ENCODE peak calls at places on chromosomes 13 and 19, in seven cellular contexts. One of them, this sample, is unnamed.

GRCh38 chr19:40530091-40530901 is 46.4 kb upstream of the SHKBP1 start:
- DNase-seq in cardiac fibroblast: no peak
- DNase-seq in cardiac muscle cell: peak; percentile 82
- DNase-seq in H9: peak; percentile 63
- DNase-seq in fibroblast of mammary gland: no peak
- DNase-seq in stomach: no peak
- DNase-seq in body of pancreas: no peak
- DNase-seq in this sample: no peak

GRCh38 chr13:67048793-67049150 is 181.4 kb downstream of the PCDH9 start:
- DNase-seq in cardiac muscle cell: no peak
- DNase-seq in fibroblast of mammary gland: peak; percentile 70
- DNase-seq in body of pancreas: no peak
- DNase-seq in stomach: no peak
- DNase-seq in cardiac fibroblast: peak; percentile 85
- DNase-seq in H9: no peak
- DNase-seq in this sample: no peak

GRCh38 chr19:4709440-4710280 is 14.0 kb downstream of the DPP9 start:
- DNase-seq in stomach: peak; percentile 81
- DNase-seq in cardiac muscle cell: no peak
- DNase-seq in cardiac fibroblast: no peak
- DNase-seq in body of pancreas: peak; percentile 85
- DNase-seq in H9: no peak
- DNase-seq in fibroblast of mammary gland: peak; percentile 39
- DNase-seq in this sample: no peak

GRCh38 chr13:67094952-67095351 is 135.2 kb downstream of the PCDH9 start:
- DNase-seq in cardiac fibroblast: peak; percentile 33
- DNase-seq in H9: no peak
- DNase-seq in cardiac muscle cell: no peak
- DNase-seq in stomach: no peak
- DNase-seq in fibroblast of mammary gland: no peak
- DNase-seq in body of pancreas: no peak
- DNase-seq in this sample: no peak

GRCh38 chr19:17108453-17108784 is 32.8 kb downstream of the MYO9B start:
- DNase-seq in cardiac fibroblast: no peak
- DNase-seq in body of pancreas: no peak
- DNase-seq in fibroblast of mammary gland: no peak
- DNase-seq in cardiac muscle cell: no peak
- DNase-seq in H9: no peak
- DNase-seq in stomach: no peak
- DNase-seq in this sample: no peak

GRCh38 chr13:104422668-104423067 is 1356.5 kb upstream of the SLC10A2 start:
- DNase-seq in cardiac fibroblast: no peak
- DNase-seq in cardiac muscle cell: no peak
- DNase-seq in H9: no peak
- DNase-seq in fibroblast of mammary gland: no peak
- DNase-seq in body of pancreas: no peak
- DNase-seq in stomach: no peak
- DNase-seq in this sample: no peak

GRCh38 chr19:47405854-47406417 is 13.4 kb downstream of the MEIS3 start:
- DNase-seq in cardiac muscle cell: no peak
- DNase-seq in fibroblast of mammary gland: no peak
- DNase-seq in body of pancreas: no peak
- DNase-seq in stomach: no peak
- DNase-seq in cardiac fibroblast: no peak
- DNase-seq in H9: no peak
- DNase-seq in this sample: no peak

GRCh38 chr13:37059848-37060192 is 332 bp upstream of the SUPT20H start:
- DNase-seq in H9: no peak
- DNase-seq in stomach: no peak
- DNase-seq in body of pancreas: no peak
- DNase-seq in cardiac fibroblast: no peak
- DNase-seq in cardiac muscle cell: no peak
- DNase-seq in fibroblast of mammary gland: no peak
- DNase-seq in this sample: no peak

GRCh38 chr13:110156186-110157065 is 150.5 kb downstream of the COL4A1 start:
- DNase-seq in stomach: no peak
- DNase-seq in cardiac muscle cell: no peak
- DNase-seq in cardiac fibroblast: peak; percentile 34
- DNase-seq in H9: no peak
- DNase-seq in body of pancreas: no peak
- DNase-seq in fibroblast of mammary gland: peak; percentile 4
- DNase-seq in this sample: no peak

GRCh38 chr19:45791744-45792481 is 732 bp downstream of the DMWD start:
- DNase-seq in stomach: no peak
- DNase-seq in fibroblast of mammary gland: no peak
- DNase-seq in cardiac muscle cell: no peak
- DNase-seq in body of pancreas: no peak
- DNase-seq in H9: no peak
- DNase-seq in cardiac fibroblast: no peak
- DNase-seq in this sample: no peak

GRCh38 chr13:111204438-111205177 is 89.5 kb downstream of the ARHGEF7 start:
- DNase-seq in stomach: no peak
- DNase-seq in fibroblast of mammary gland: peak; percentile 80
- DNase-seq in cardiac fibroblast: peak; percentile 84
- DNase-seq in cardiac muscle cell: no peak
- DNase-seq in body of pancreas: peak; percentile 55
- DNase-seq in H9: peak; percentile 64
- DNase-seq in this sample: no peak

GRCh38 chr13:77891041-77891440 is 27.6 kb downstream of the EDNRB start:
- DNase-seq in cardiac muscle cell: no peak
- DNase-seq in cardiac fibroblast: no peak
- DNase-seq in fibroblast of mammary gland: no peak
- DNase-seq in stomach: no peak
- DNase-seq in body of pancreas: no peak
- DNase-seq in H9: no peak
- DNase-seq in this sample: no peak

GRCh38 chr13:30042891-30043630 is 192.6 kb upstream of the UBL3 start:
- DNase-seq in cardiac fibroblast: no peak
- DNase-seq in H9: no peak
- DNase-seq in fibroblast of mammary gland: no peak
- DNase-seq in stomach: no peak
- DNase-seq in cardiac muscle cell: no peak
- DNase-seq in body of pancreas: no peak
- DNase-seq in this sample: no peak

GRCh38 chr19:10516671-10517286 is 468 bp downstream of the S1PR5 start:
- DNase-seq in cardiac fibroblast: no peak
- DNase-seq in fibroblast of mammary gland: no peak
- DNase-seq in cardiac muscle cell: no peak
- DNase-seq in body of pancreas: peak; percentile 27
- DNase-seq in stomach: no peak
- DNase-seq in H9: no peak
- DNase-seq in this sample: no peak

GRCh38 chr13:20136781-20137703 is 23.8 kb downstream of the GJA3 start:
- DNase-seq in cardiac fibroblast: no peak
- DNase-seq in fibroblast of mammary gland: peak; percentile 19
- DNase-seq in body of pancreas: peak; percentile 60
- DNase-seq in stomach: peak; percentile 59
- DNase-seq in cardiac muscle cell: no peak
- DNase-seq in H9: peak; percentile 78
- DNase-seq in this sample: no peak
- TF ChIP-seq CTCF in cardiac fibroblast: peak; percentile 40
- TF ChIP-seq CTCF in fibroblast of mammary gland: peak; percentile 45
- TF ChIP-seq CTCF in body of pancreas: peak; percentile 28
- TF ChIP-seq CTCF in stomach: no peak
- TF ChIP-seq CTCF in cardiac muscle cell: peak; percentile 51
- TF ChIP-seq CTCF in H9: peak; percentile 70
- TF ChIP-seq CTCF in this sample: peak; percentile 26

DNA sequence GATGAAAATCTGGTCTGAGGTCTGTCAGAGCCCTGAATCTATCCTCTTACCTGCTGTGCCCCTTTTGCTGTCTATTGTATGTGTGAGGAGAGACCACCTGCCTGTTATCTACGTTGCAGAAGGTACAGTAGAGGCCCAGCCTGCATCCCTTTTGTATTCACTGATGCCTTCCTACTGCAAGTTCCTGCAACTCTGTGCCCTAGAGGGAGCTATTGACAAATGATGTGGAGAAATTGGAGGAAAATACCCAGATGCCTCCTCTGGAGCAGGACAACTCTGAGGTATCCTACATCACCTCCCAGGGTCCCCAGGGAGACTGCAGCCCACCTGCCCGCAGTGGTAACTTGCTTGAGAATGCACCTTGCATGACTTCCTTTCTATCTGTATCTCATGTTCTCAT is 33.7 kb downstream of the SIAH3 start:
- DNase-seq in H9: no peak
- DNase-seq in stomach: no peak
- DNase-seq in cardiac muscle cell: no peak
- DNase-seq in cardiac fibroblast: no peak
- DNase-seq in fibroblast of mammary gland: no peak
- DNase-seq in body of pancreas: no peak
- DNase-seq in this sample: no peak
- TF ChIP-seq CTCF in H9: peak; percentile 55
- TF ChIP-seq CTCF in stomach: no peak
- TF ChIP-seq CTCF in cardiac muscle cell: peak; percentile 16
- TF ChIP-seq CTCF in cardiac fibroblast: no peak
- TF ChIP-seq CTCF in fibroblast of mammary gland: peak; percentile 9
- TF ChIP-seq CTCF in body of pancreas: no peak
- TF ChIP-seq CTCF in this sample: no peak

DNA sequence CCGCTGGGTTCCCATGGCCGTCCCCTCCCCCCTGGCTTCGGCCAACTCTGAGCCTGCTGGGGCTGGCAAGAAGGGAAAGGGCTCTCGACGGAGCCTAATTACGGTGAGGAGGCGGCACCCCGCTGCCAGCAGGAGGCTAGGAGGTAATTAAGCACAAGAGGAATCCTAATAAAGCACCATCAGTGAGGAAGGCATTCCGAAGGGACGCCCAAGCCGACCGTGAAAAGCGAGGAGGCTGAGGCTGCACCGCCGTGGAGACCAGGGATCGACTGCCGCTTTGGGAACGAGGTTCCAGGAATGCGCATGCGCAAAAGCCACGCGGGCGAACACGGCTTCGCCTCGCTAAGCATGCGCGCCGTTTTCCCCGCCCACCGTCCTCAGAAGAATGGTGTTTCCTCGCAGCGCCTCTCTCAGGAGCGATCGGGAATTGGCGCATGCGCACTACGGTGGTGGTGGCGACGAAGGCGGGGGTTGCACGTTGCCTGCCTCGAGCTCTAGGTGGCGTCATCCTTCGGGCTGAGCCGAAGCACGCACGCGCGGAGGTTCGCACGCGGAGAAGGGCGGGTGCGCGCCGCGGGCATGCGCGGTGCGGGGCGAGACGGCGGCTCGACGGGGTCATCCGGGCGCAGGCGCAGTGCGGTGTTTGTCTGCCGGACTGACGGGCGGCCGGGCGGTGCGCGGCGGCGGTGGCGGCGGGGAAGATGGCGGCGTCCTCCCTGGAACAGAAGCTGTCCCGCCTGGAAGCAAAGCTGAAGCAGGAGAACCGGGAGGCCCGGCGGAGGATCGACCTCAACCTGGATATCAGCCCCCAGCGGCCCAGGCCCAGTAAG is at the start of gene MAP2K7:
- DNase-seq in body of pancreas: peak; percentile 100
- DNase-seq in H9: peak; percentile 99
- DNase-seq in stomach: peak; percentile 100
- DNase-seq in cardiac muscle cell: peak; percentile 100
- DNase-seq in cardiac fibroblast: peak; percentile 99
- DNase-seq in fibroblast of mammary gland: peak; percentile 99
- DNase-seq in this sample: peak; percentile 100
- TF ChIP-seq CTCF in body of pancreas: peak; percentile 50
- TF ChIP-seq CTCF in H9: peak; percentile 68
- TF ChIP-seq CTCF in stomach: no peak
- TF ChIP-seq CTCF in cardiac muscle cell: peak; percentile 55
- TF ChIP-seq CTCF in cardiac fibroblast: peak; percentile 28
- TF ChIP-seq CTCF in fibroblast of mammary gland: peak; percentile 32
- TF ChIP-seq CTCF in this sample: peak; percentile 45

GRCh38 chr13:94987081-94987480 is 274.7 kb upstream of the SOX21 start:
- DNase-seq in cardiac muscle cell: no peak
- DNase-seq in fibroblast of mammary gland: peak; percentile 31
- DNase-seq in H9: no peak
- DNase-seq in stomach: no peak
- DNase-seq in body of pancreas: no peak
- DNase-seq in cardiac fibroblast: peak; percentile 52
- DNase-seq in this sample: no peak

GRCh38 chr13:94987869-94988268 is 275.5 kb upstream of the SOX21 start:
- DNase-seq in body of pancreas: no peak
- DNase-seq in cardiac muscle cell: no peak
- DNase-seq in fibroblast of mammary gland: peak; percentile 76
- DNase-seq in H9: no peak
- DNase-seq in cardiac fibroblast: no peak
- DNase-seq in stomach: no peak
- DNase-seq in this sample: no peak

GRCh38 chr13:94984974-94985373 is 272.6 kb upstream of the SOX21 start:
- DNase-seq in cardiac fibroblast: no peak
- DNase-seq in cardiac muscle cell: no peak
- DNase-seq in H9: no peak
- DNase-seq in stomach: no peak
- DNase-seq in body of pancreas: no peak
- DNase-seq in fibroblast of mammary gland: no peak
- DNase-seq in this sample: no peak

GRCh38 chr13:94992277-94992989 is 280.1 kb upstream of the SOX21 start:
- DNase-seq in cardiac muscle cell: no peak
- DNase-seq in cardiac fibroblast: peak; percentile 82
- DNase-seq in H9: no peak
- DNase-seq in body of pancreas: no peak
- DNase-seq in fibroblast of mammary gland: peak; percentile 74
- DNase-seq in stomach: no peak
- DNase-seq in this sample: no peak

DNA sequence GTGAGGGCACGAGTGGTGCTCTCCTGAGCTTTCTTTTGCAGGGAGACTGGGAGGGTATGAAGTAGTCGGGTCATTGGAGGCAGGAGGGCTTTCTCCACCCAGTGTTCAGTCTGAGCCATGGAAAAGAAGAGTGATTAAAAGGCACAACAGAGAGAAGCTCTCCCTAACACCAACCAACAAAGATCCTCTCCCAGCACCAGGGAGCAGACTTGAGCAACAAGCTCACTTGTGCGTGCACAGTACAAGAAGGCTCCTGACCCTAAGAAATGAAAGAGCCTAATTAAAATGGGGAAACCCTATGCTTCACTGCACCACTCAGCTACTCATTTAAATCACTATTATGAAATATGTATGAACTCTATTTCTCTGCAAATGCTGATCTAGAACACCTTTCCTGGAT is 276.3 kb upstream of the SOX21 start:
- DNase-seq in cardiac fibroblast: peak; percentile 30
- DNase-seq in H9: peak; percentile 58
- DNase-seq in stomach: no peak
- DNase-seq in body of pancreas: no peak
- DNase-seq in fibroblast of mammary gland: no peak
- DNase-seq in cardiac muscle cell: no peak
- DNase-seq in this sample: no peak
- TF ChIP-seq CTCF in cardiac fibroblast: no peak
- TF ChIP-seq CTCF in H9: peak; percentile 48
- TF ChIP-seq CTCF in stomach: no peak
- TF ChIP-seq CTCF in body of pancreas: no peak
- TF ChIP-seq CTCF in fibroblast of mammary gland: no peak
- TF ChIP-seq CTCF in cardiac muscle cell: peak; percentile 17
- TF ChIP-seq CTCF in this sample: no peak